ENCODE peak calls at places on chromosomes 2 and 18, in six cellular contexts. I is neural progenitor cell, W is tibial artery, B is astrocyte of the spinal cord, A is adrenal gland, N is astrocyte of the cerebellum. V is an unnamed sample.

GRCh38 chr2:102520009-102520408 is 47.0 kb downstream of the SLC9A4 start:
- DNase-seq in I (peak; percentile 56), W (no peak), B (peak; percentile 27), A (peak; percentile 31), N (no peak), V (no peak)

GRCh38 chr2:230928701-230929380 is 3.8 kb upstream of the GPR55 start:
- DNase-seq in I (no peak), W (peak; percentile 42), B (no peak), A (no peak), N (no peak), V (no peak)

GRCh38 chr2:85537600-85538506 is 1.1 kb upstream of the MAT2A start:
- DNase-seq in I (peak; percentile 75), W (peak; percentile 83), B (no peak), A (peak; percentile 74), N (no peak), V (no peak)

GRCh38 chr2:110852051-110852450 is 119.7 kb downstream of the ACOXL start:
- DNase-seq in I (no peak), W (no peak), B (no peak), A (no peak), N (no peak), V (no peak)

GRCh38 chr2:46036929-46037328 is 260.3 kb upstream of the EPAS1 start:
- DNase-seq in I (no peak), W (no peak), B (peak; percentile 92), A (no peak), N (peak; percentile 94), V (peak; percentile 96)

GRCh38 chr18:63022429-63023022 is 297.0 kb downstream of the BCL2 start:
- DNase-seq in I (peak; percentile 59), W (no peak), B (no peak), A (no peak), N (no peak), V (no peak)

GRCh38 chr2:24015562-24016375 is 5.9 kb downstream of the MFSD2B start:
- DNase-seq in I (no peak), W (no peak), B (peak; percentile 64), A (no peak), N (no peak), V (peak; percentile 23)

GRCh38 chr2:66095820-66096219 is 339.1 kb upstream of the MEIS1 start:
- DNase-seq in I (peak; percentile 48), W (no peak), B (no peak), A (no peak), N (no peak), V (no peak)

GRCh38 chr2:77087987-77088414 is 434.2 kb downstream of the LRRTM4 start:
- DNase-seq in I (no peak), W (no peak), B (no peak), A (no peak), N (no peak), V (no peak)

GRCh38 chr2:134220525-134220924 is 33.3 kb upstream of the MGAT5 start:
- DNase-seq in I (peak; percentile 31), W (no peak), B (no peak), A (no peak), N (no peak), V (no peak)

GRCh38 chr2:165535443-165535842 is 65.9 kb downstream of the CSRNP3 start:
- DNase-seq in I (no peak), W (no peak), B (no peak), A (no peak), N (no peak), V (no peak)

GRCh38 chr2:206389164-206389563 is 54.2 kb upstream of the ADAM23 start:
- DNase-seq in I (no peak), W (no peak), B (no peak), A (no peak), N (no peak), V (no peak)

GRCh38 chr2:202375611-202376408 is at the start of gene BMPR2:
- DNase-seq in I (peak; percentile 95), W (peak; percentile 95), B (peak; percentile 93), A (peak; percentile 92), N (peak; percentile 79), V (peak; percentile 52)

GRCh38 chr18:68244786-68245185 is 470.1 kb downstream of the TMX3 start:
- DNase-seq in I (no peak), W (no peak), B (peak; percentile 29), A (no peak), N (no peak), V (no peak)

GRCh38 chr2:164220250-164220649 is 401.0 kb downstream of the GRB14 start:
- DNase-seq in I (no peak), W (no peak), B (no peak), A (no peak), N (no peak), V (no peak)

GRCh38 chr2:169670215-169670651 is 24.0 kb downstream of the CFAP210 start:
- DNase-seq in I (no peak), W (no peak), B (no peak), A (no peak), N (no peak), V (no peak)

GRCh38 chr2:102397167-102397566 is 25.8 kb upstream of the IL18RAP start:
- DNase-seq in I (peak; percentile 9), W (no peak), B (no peak), A (no peak), N (no peak), V (no peak)

GRCh38 chr18:46174317-46175039 is 70.3 kb downstream of the HAUS1 start:
- DNase-seq in I (peak; percentile 79), W (peak; percentile 65), B (peak; percentile 41), A (peak; percentile 52), N (no peak), V (no peak)

GRCh38 chr2:236746833-236747232 is 177.2 kb downstream of the ACKR3 start:
- DNase-seq in I (no peak), W (peak; percentile 51), B (no peak), A (no peak), N (no peak), V (no peak)

GRCh38 chr2:210363876-210364275 is 48.9 kb upstream of the MYL1 start:
- DNase-seq in I (no peak), W (no peak), B (no peak), A (no peak), N (no peak), V (no peak)

GRCh38 chr18:44802508-44802907 is 121.8 kb downstream of the SETBP1 start:
- DNase-seq in I (no peak), W (no peak), B (peak; percentile 45), A (no peak), N (peak; percentile 36), V (no peak)

GRCh38 chr2:105977212-105977611 is 216.9 kb downstream of the UXS1 start:
- DNase-seq in I (no peak), W (no peak), B (peak; percentile 66), A (no peak), N (peak; percentile 3), V (peak; percentile 69)

GRCh38 chr2:15968280-15969178 is 28.2 kb downstream of the MYCN start:
- DNase-seq in I (no peak), W (no peak), B (no peak), A (no peak), N (no peak), V (no peak)

GRCh38 chr18:3757361-3757760 is 307.4 kb downstream of the TGIF1 start:
- DNase-seq in I (no peak), W (no peak), B (no peak), A (no peak), N (no peak), V (no peak)

GRCh38 chr18:54043484-54044256 is 180.8 kb downstream of the MBD2 start:
- DNase-seq in I (no peak), W (no peak), B (no peak), A (no peak), N (no peak), V (no peak)

GRCh38 chr2:75558786-75559428 is 1.8 kb downstream of the EVA1A start:
- DNase-seq in I (no peak), W (no peak), B (peak; percentile 15), A (no peak), N (no peak), V (no peak)

GRCh38 chr2:120901213-120901612 is 165.5 kb downstream of the GLI2 start:
- DNase-seq in I (no peak), W (no peak), B (no peak), A (peak; percentile 47), N (no peak), V (no peak)

GRCh38 chr18:13137041-13137938 is 81.3 kb upstream of the LDLRAD4 start:
- DNase-seq in I (peak; percentile 21), W (no peak), B (peak; percentile 10), A (peak; percentile 25), N (no peak), V (no peak)
- H3K4me3 ChIP-seq in I (peak overlapping the region; percentile 41), W (peak overlapping the region; percentile 61), B (peak overlapping the region; percentile 44), A (peak overlapping the region; percentile 10), N (peak overlapping the region; percentile 49), V (peak overlapping the region; percentile 67)

DNA sequence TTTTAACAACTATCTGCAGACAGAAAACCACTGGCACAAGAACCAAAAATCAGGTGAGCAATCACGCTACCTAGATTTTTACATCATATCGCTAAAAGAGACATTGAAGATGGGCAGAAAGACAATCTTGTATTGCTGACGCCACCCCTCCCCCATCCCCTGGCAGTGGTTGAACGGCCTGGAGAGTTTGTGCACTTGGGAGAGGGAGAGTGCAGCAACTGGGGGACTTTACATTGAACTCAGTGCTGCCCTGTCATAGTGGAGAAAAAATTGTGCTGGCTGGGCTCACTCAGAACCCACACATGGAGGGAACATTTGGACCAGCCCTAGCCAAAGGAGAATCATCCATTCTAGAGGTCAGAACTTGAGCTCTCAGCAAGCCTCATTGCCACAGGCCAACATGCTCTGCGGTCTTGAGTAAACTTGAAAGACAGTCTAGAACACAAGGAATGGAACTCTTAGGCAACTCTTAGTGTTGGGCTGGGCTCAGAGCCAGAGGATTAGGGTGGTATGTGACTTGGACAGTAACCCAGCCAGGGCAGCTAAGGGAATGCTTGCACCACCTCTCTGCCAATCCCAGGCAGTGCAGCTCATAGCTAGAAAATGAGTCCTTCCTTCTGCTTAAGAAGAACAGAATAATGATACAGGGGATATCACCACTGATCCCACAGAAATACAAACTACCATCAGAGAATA is 220.0 kb upstream of the CYP26B1 start:
- DNase-seq in I (peak; percentile 50), W (peak; percentile 95), B (peak; percentile 75), A (peak; percentile 40), N (peak; percentile 19), V (peak; percentile 94)
- TF ChIP-seq CTCF in I (peak; percentile 40), W (peak; percentile 43), B (no peak), A (no peak), N (no peak), V (peak; percentile 65)

DNA sequence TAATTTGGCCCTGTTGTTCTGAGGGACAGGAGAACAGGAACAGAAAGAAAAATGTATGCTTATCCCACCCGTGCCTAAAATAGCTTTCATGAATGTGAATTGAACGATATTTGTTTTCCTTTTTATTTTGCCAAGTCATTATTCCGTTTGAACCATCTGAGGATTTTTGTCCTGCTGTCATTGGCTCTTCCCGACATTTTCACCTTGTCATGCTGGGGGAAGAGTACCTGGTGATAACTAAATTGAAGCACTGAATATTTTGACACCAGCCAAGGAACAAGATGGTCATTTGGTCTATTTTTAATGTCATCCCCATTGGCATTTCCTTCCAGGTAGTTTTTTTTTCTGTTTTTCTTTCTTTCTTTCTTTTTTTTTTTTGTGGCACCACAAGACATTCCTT is 204.1 kb downstream of the DCC start:
- DNase-seq in I (no peak), W (no peak), B (no peak), A (no peak), N (no peak), V (no peak)
- H3K4me3 ChIP-seq in I (no peak overlapping the region), W (no peak overlapping the region), B (no peak overlapping the region), A (no peak overlapping the region), N (no peak overlapping the region), V (no peak overlapping the region)

DNA sequence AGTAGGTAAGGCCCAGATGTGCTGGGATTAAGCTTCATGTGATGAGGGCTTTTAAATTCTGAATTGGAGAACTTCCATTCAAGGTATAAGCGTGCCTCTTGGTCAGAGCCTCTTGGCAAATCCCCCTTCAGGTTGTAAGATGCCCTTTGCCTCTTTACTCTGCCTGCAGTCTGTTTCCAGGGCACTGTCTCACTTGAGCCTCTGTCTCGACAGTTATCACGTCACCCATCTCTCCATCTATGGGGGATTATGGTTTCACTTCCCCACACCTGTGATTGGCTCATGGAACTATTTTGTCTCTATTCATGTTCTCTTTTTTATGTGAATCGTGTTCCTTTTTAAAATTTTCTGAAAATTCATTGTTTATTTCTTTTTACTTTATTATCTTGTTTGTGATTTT is 51.7 kb downstream of the COA5 start:
- DNase-seq in I (no peak), W (no peak), B (no peak), A (no peak), N (no peak), V (no peak)
- TF ChIP-seq CTCF in I (no peak), W (no peak), B (no peak), A (no peak), N (no peak), V (no peak)